ENCODE peak calls at places on chromosome 1, in nine cellular contexts. J is stimulated activated CD4-positive, alpha-beta T cell treated with anti-CD3 and anti-CD28 coated beads, TNF-alpha, amount 100 ng/mL, for 1 hour; Z is AG09319; F is globus pallidus; S is activated T-helper 1 cell treated with Interleukin-2 at 50 U/mL for 16 hours; G is AML-193; H is endothelial cell; L is HS-27A; T is right lobe of liver. X is an unnamed sample.

GRCh38 chr1:184965889-184966860 is 8.1 kb downstream of the NIBAN1 start:
- DNase-seq in T (no peak), Z (no peak), J (no peak), S (no peak), H (no peak), G (no peak), L (no peak), F (no peak), X (no peak)

GRCh38 chr1:15260418-15261154 is 13.6 kb downstream of the FHAD1 start:
- DNase-seq in H (no peak), L (no peak), Z (no peak), T (no peak), S (no peak), J (no peak), F (no peak), G (no peak), X (no peak)

GRCh38 chr1:234656981-234657651 is 47.1 kb upstream of the IRF2BP2 start:
- DNase-seq in S (no peak), Z (peak), L (peak), T (no peak), H (no peak), F (peak), J (no peak), G (peak), X (no peak)

GRCh38 chr1:87007323-87007722 is 92.9 kb downstream of the HS2ST1 start:
- DNase-seq in L (no peak), J (no peak), H (no peak), G (no peak), Z (no peak), F (no peak), T (no peak), S (no peak), X (no peak)

GRCh38 chr1:234226106-234226818 is 147.0 kb upstream of the COA6 start:
- DNase-seq in G (no peak), L (no peak), J (no peak), F (no peak), T (no peak), H (no peak), S (no peak), Z (no peak), X (no peak)

GRCh38 chr1:35623832-35624231 is 17.5 kb downstream of the PSMB2 start:
- DNase-seq in S (no peak), J (no peak), L (no peak), H (no peak), Z (no peak), T (no peak), F (no peak), G (no peak), X (no peak)

GRCh38 chr1:234489692-234490065 is 10.7 kb upstream of the TARBP1 start:
- DNase-seq in F (no peak), L (no peak), S (no peak), G (no peak), Z (no peak), T (no peak), J (no peak), H (no peak), X (no peak)

GRCh38 chr1:194584052-194584451 is 1397.6 kb upstream of the B3GALT2 start:
- DNase-seq in J (no peak), Z (no peak), G (no peak), L (no peak), S (no peak), F (no peak), T (no peak), H (no peak), X (no peak)

GRCh38 chr1:221169447-221169889 is 290.2 kb downstream of the HLX start:
- DNase-seq in L (no peak), H (no peak), J (no peak), F (no peak), Z (no peak), T (no peak), S (no peak), G (no peak), X (no peak)

GRCh38 chr1:47676311-47677054 is 238.6 kb downstream of the FOXD2 start:
- DNase-seq in G (no peak), F (no peak), L (no peak), J (no peak), H (no peak), Z (no peak), S (no peak), T (no peak), X (no peak)

GRCh38 chr1:157725214-157725577 is 24.6 kb upstream of the FCRL3 start:
- DNase-seq in J (no peak), Z (no peak), H (no peak), G (peak), F (no peak), S (no peak), L (no peak), T (no peak), X (no peak)

GRCh38 chr1:3111616-3112021 is 42.6 kb downstream of the PRDM16 start:
- DNase-seq in T (no peak), L (no peak), S (no peak), G (no peak), J (no peak), F (no peak), H (no peak), Z (no peak), X (no peak)

GRCh38 chr1:1329304-1330210 is 1.5 kb upstream of the TAS1R3 start:
- DNase-seq in T (no peak), F (no peak), H (no peak), S (no peak), G (no peak), Z (no peak), L (no peak), J (no peak), X (no peak)

GRCh38 chr1:207049974-207050391 is 1.0 kb downstream of the YOD1 start:
- DNase-seq in F (peak), T (no peak), L (no peak), S (no peak), G (peak), J (no peak), Z (no peak), H (no peak), X (peak)

GRCh38 chr1:204445860-204446412 is 34.3 kb upstream of the PPP1R15B start:
- DNase-seq in T (no peak), G (peak), L (no peak), J (no peak), Z (no peak), H (peak), F (no peak), S (peak), X (no peak)

GRCh38 chr1:59967141-59967697 is 40.6 kb upstream of the CYP2J2 start:
- DNase-seq in H (peak), F (no peak), L (no peak), S (no peak), Z (no peak), G (no peak), T (no peak), J (no peak), X (no peak)

X was measured in activated naive CD8-positive, alpha-beta T cell treated with anti-CD3 and anti-CD28 coated beads, Interleukin-2, amount 50 U/mL, for 16 hours.